ENCODE peak calls at places on chromosome 10, in four cellular contexts. One of them, this sample, is unnamed.

GRCh38 chr10:113425596-113425995 is 127.3 kb upstream of the HABP2 start:
- DNase-seq in NCI-H1105: peak; percentile 68
- DNase-seq in nucleus accumbens: no peak
- DNase-seq in OCI-LY7: no peak
- DNase-seq in this sample: no peak

GRCh38 chr10:105952153-105952552 is 1212.4 kb downstream of the SORCS1 start:
- DNase-seq in NCI-H1105: no peak
- DNase-seq in nucleus accumbens: no peak
- DNase-seq in OCI-LY7: peak; percentile 60
- DNase-seq in this sample: no peak

GRCh38 chr10:113539789-113540188 is 13.1 kb upstream of the HABP2 start:
- DNase-seq in NCI-H1105: no peak
- DNase-seq in nucleus accumbens: no peak
- DNase-seq in OCI-LY7: no peak
- DNase-seq in this sample: no peak

GRCh38 chr10:76432274-76433012 is 1001.0 kb downstream of the LRMDA start:
- DNase-seq in NCI-H1105: no peak
- DNase-seq in nucleus accumbens: no peak
- DNase-seq in OCI-LY7: no peak
- DNase-seq in this sample: no peak

GRCh38 chr10:8055420-8056349 is 1.2 kb downstream of the GATA3 start:
- DNase-seq in NCI-H1105: no peak
- DNase-seq in nucleus accumbens: no peak
- DNase-seq in OCI-LY7: no peak
- DNase-seq in this sample: no peak

GRCh38 chr10:110681023-110681681 is 37.0 kb downstream of the RBM20 start:
- DNase-seq in NCI-H1105: no peak
- DNase-seq in nucleus accumbens: no peak
- DNase-seq in OCI-LY7: peak; percentile 61
- DNase-seq in this sample: no peak

GRCh38 chr10:89351402-89352038 is 23.7 kb downstream of the IFIT3 start:
- DNase-seq in NCI-H1105: no peak
- DNase-seq in nucleus accumbens: no peak
- DNase-seq in OCI-LY7: no peak
- DNase-seq in this sample: no peak

GRCh38 chr10:20521186-20521585 is 375.9 kb downstream of the NEBL start:
- DNase-seq in NCI-H1105: no peak
- DNase-seq in nucleus accumbens: no peak
- DNase-seq in OCI-LY7: no peak
- DNase-seq in this sample: no peak

GRCh38 chr10:70126700-70127395 is 5.8 kb downstream of the AIFM2 start:
- DNase-seq in NCI-H1105: no peak
- DNase-seq in nucleus accumbens: no peak
- DNase-seq in OCI-LY7: no peak
- DNase-seq in this sample: no peak

GRCh38 chr10:48564466-48565150 is 40.3 kb downstream of the ARHGAP22 start:
- DNase-seq in NCI-H1105: no peak
- DNase-seq in nucleus accumbens: no peak
- DNase-seq in OCI-LY7: no peak
- DNase-seq in this sample: no peak

GRCh38 chr10:17438583-17438982 is 15.8 kb downstream of the ST8SIA6 start:
- DNase-seq in NCI-H1105: no peak
- DNase-seq in nucleus accumbens: no peak
- DNase-seq in OCI-LY7: no peak
- DNase-seq in this sample: no peak

GRCh38 chr10:97685395-97685958 is 1.6 kb downstream of the AVPI1 start:
- DNase-seq in NCI-H1105: no peak
- DNase-seq in nucleus accumbens: no peak
- DNase-seq in OCI-LY7: no peak
- DNase-seq in this sample: no peak

GRCh38 chr10:93600446-93600860 is 582 bp downstream of the RBP4 start:
- DNase-seq in NCI-H1105: no peak
- DNase-seq in nucleus accumbens: no peak
- DNase-seq in OCI-LY7: no peak
- DNase-seq in this sample: no peak

This sample was measured in NCI-H2171.